ENCODE peak calls at places on chromosomes 5 and 9, in five cellular contexts. R is left ventricle myocardium inferior, P is mammary epithelial cell, K is spleen, T is psoas muscle. Y is an unnamed sample.

GRCh38 chr5:38250752-38251448 is 7.5 kb upstream of the EGFLAM start:
- DNase-seq in T (no peak), K (no peak), P (no peak), R (no peak), Y (no peak)

GRCh38 chr9:37025381-37026084 is 8.5 kb downstream of the PAX5 start:
- DNase-seq in T (no peak), R (no peak), P (no peak), K (no peak), Y (no peak)

GRCh38 chr9:112384690-112385089 is 4.8 kb downstream of the HSDL2 start:
- DNase-seq in T (no peak), R (no peak), P (no peak), K (no peak), Y (no peak)

GRCh38 chr5:3345195-3345594 is 250.4 kb upstream of the IRX1 start:
- DNase-seq in K (peak), T (peak), R (no peak), P (no peak), Y (no peak)

GRCh38 chr5:14864181-14864812 is 7.3 kb downstream of the ANKH start:
- DNase-seq in P (no peak), T (no peak), R (no peak), K (no peak), Y (no peak)

GRCh38 chr9:116669296-116669695 is 17.8 kb upstream of the TRIM32 start:
- DNase-seq in K (no peak), T (no peak), P (no peak), R (no peak), Y (no peak)

GRCh38 chr5:83742089-83742488 is 21.4 kb upstream of the HAPLN1 start:
- DNase-seq in T (no peak), R (no peak), P (no peak), K (no peak), Y (no peak)

GRCh38 chr5:1410156-1411014 is 34.9 kb downstream of the SLC6A3 start:
- DNase-seq in K (peak), R (peak), T (peak), P (no peak), Y (no peak)

GRCh38 chr5:102099766-102100331 is 196.2 kb downstream of the SLCO4C1 start:
- DNase-seq in P (no peak), K (no peak), T (no peak), R (no peak), Y (no peak)

GRCh38 chr9:108756746-108757490 is 98.9 kb downstream of the ACTL7B start:
- DNase-seq in P (peak), K (no peak), R (no peak), T (no peak), Y (no peak)

GRCh38 chr5:178516836-178517235 is 73.4 kb downstream of the COL23A1 start:
- DNase-seq in T (no peak), K (no peak), P (no peak), R (no peak), Y (no peak)

GRCh38 chr9:114905160-114905940 is 25.0 kb downstream of the TNFSF8 start:
- DNase-seq in P (no peak), K (no peak), R (no peak), T (no peak), Y (no peak)

GRCh38 chr9:125889122-125889523 is 141.9 kb downstream of the PBX3 start:
- DNase-seq in K (peak), T (peak), R (peak), P (peak), Y (no peak)

GRCh38 chr5:21806943-21807342 is 1046.2 kb downstream of the CDH12 start:
- DNase-seq in R (no peak), P (peak), K (no peak), T (no peak), Y (no peak)

GRCh38 chr9:69671904-69672827 is at the start of gene APBA1:
- DNase-seq in P (peak), R (peak), K (peak), T (peak), Y (no peak)

GRCh38 chr9:9177081-9177480 is 1377.5 kb upstream of the DMAC1 start:
- DNase-seq in T (no peak), P (no peak), R (no peak), K (no peak), Y (no peak)

GRCh38 chr9:92561374-92562329 is 25.9 kb upstream of the ECM2 start:
- DNase-seq in P (peak), K (no peak), R (no peak), T (no peak), Y (no peak)

GRCh38 chr5:39780341-39780740 is 355.6 kb upstream of the DAB2 start:
- DNase-seq in K (no peak), T (no peak), P (no peak), R (no peak), Y (no peak)

GRCh38 chr5:154606246-154606645 is 128.2 kb upstream of the HAND1 start:
- DNase-seq in P (no peak), T (no peak), R (no peak), K (no peak), Y (no peak)

GRCh38 chr5:154610321-154611154 is 132.5 kb upstream of the HAND1 start:
- DNase-seq in T (peak), P (peak), R (peak), K (peak), Y (peak)

GRCh38 chr5:154606675-154607321 is 128.8 kb upstream of the HAND1 start:
- DNase-seq in K (no peak), R (no peak), T (no peak), P (no peak), Y (no peak)

GRCh38 chr5:154608531-154609011 is 130.5 kb upstream of the HAND1 start:
- DNase-seq in K (no peak), T (no peak), P (no peak), R (no peak), Y (no peak)

DNA sequence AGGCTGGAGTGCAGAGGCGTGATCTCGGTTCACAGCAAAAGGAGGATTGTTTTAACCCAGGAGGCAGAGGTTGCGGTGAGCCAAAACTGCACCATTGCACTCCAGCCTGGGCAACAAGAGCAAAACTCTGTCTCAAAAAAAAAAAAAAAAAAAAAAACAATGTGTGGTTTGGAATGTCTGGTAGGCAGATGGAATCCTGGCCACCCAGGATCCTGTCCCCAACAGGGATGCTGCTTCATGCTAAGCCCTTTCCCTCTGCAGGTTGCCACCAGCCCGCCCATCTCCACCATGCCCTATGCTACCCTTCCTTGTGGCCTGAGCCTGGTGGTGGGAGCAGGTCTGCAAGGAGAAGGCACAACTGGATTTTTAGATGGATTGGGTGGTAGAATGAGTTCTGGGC is 129.7 kb upstream of the HAND1 start:
- DNase-seq in T (no peak), P (no peak), R (no peak), K (no peak), Y (no peak)
- H3K4me3 ChIP-seq in T (no peak), P (no peak), R (no peak), K (no peak), Y (no peak)

GRCh38 chr9:81550207-81550583 is 139.2 kb downstream of the TLE1 start:
- DNase-seq in K (no peak), T (no peak), P (no peak), R (no peak), Y (no peak)
- TF ChIP-seq CTCF in K (no peak), T (no peak), P (no peak), R (no peak), Y (no peak)

DNA sequence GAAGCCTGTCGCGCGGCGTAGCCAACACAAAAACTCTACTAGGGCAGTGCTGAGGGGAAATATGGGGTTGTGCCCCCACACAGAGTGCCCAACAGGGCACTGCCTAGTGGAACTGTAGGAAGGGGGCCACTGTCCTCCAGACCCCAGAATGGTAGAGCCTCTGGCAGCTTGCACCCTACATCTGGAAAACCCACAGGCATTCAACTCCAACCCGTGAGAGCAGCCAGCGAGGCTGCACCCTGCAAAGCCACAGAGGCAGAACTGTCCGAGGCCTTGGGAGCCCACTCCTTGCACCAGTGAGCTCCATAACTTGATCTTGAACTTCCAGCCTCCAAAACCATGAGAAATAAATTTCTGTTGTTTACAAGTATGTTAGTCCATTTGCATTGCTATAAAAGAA is 27.7 kb downstream of the GRAMD2B start:
- DNase-seq in K (peak), T (no peak), P (no peak), R (no peak), Y (no peak)
- H3K27ac ChIP-seq in K (peak), T (no peak), P (peak), R (no peak), Y (no peak)

DNA sequence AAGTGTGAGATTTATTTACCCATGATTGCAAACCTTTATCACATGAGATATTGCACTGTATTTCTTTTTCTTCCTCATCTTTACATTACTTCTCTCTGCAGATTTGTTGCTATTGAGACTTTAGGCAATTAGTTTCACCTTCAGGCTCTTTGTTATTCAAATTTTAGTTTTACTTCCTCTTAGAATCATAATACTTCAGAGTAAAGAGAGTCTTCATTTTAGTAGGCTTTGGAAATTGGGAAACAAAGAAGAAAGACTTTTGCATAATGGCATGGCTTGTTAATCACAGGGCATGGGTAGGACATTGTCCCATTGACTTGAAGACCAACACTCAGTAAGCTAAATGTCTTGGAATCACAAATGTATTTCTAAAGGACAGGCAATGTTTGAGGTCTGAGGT is 1.2 kb upstream of the PCDHGA5 start:
- DNase-seq in K (no peak), R (no peak), P (no peak), T (no peak), Y (no peak)
- H3K4me3 ChIP-seq in K (no peak), R (no peak), P (no peak), T (no peak), Y (no peak)

GRCh38 chr5:175336781-175337180 is 107.2 kb downstream of the DRD1 start:
- DNase-seq in K (no peak), P (no peak), R (no peak), T (no peak), Y (no peak)

GRCh38 chr5:175343292-175343691 is 100.7 kb downstream of the DRD1 start:
- DNase-seq in P (no peak), K (no peak), T (no peak), R (no peak), Y (no peak)

GRCh38 chr5:175344331-175345200 is 99.4 kb downstream of the DRD1 start:
- DNase-seq in P (no peak), T (no peak), R (no peak), K (no peak), Y (no peak)

GRCh38 chr5:175337680-175338079 is 106.3 kb downstream of the DRD1 start:
- DNase-seq in R (no peak), P (no peak), T (no peak), K (no peak), Y (no peak)

GRCh38 chr5:175340180-175340579 is 103.8 kb downstream of the DRD1 start:
- DNase-seq in K (no peak), P (no peak), T (no peak), R (no peak), Y (no peak)
- TF ChIP-seq CTCF in K (no peak), P (no peak), T (no peak), R (no peak), Y (no peak)

Y was measured in right atrium auricular region.